ENCODE peak calls at places on chromosomes 6 and 20, in six cellular contexts. O is Right ventricle myocardium superior, E is cardiac fibroblast, Y is Caco-2, U is GM23338, F is iris pigment epithelial cell. Q is an unnamed sample.

GRCh38 chr20:14583413-14583812 is 246.0 kb upstream of the FLRT3 start:
- DNase-seq in O (no peak), E (no peak), Y (no peak), U (no peak), F (no peak), Q (no peak)

GRCh38 chr6:168302534-168302933 is 17.0 kb downstream of the DACT2 start:
- DNase-seq in O (no peak), E (no peak), Y (no peak), U (no peak), F (no peak), Q (no peak)

GRCh38 chr20:44111712-44112335 is 75.2 kb downstream of the JPH2 start:
- DNase-seq in O (no peak), E (peak), Y (peak), U (no peak), F (peak), Q (no peak)

GRCh38 chr6:163416640-163417253 is 2.2 kb downstream of the QKI start:
- DNase-seq in O (no peak), E (peak), Y (no peak), U (peak), F (peak), Q (no peak)

GRCh38 chr20:62208061-62208804 is 11.8 kb downstream of the HRH3 start:
- DNase-seq in O (no peak), E (no peak), Y (no peak), U (no peak), F (no peak), Q (peak)

GRCh38 chr6:152750694-152751093 is at the start of gene VIP:
- DNase-seq in O (no peak), E (peak), Y (no peak), U (peak), F (peak), Q (no peak)

GRCh38 chr6:68777956-68778355 is 142.9 kb downstream of the ADGRB3 start:
- DNase-seq in O (no peak), E (peak), Y (no peak), U (no peak), F (peak), Q (no peak)

GRCh38 chr6:170124150-170124549 is 166.7 kb downstream of the DLL1 start:
- DNase-seq in O (no peak), E (no peak), Y (no peak), U (no peak), F (no peak), Q (no peak)

GRCh38 chr20:32067234-32067821 is 15.3 kb downstream of the HCK start:
- DNase-seq in O (no peak), E (peak), Y (no peak), U (no peak), F (peak), Q (no peak)

GRCh38 chr6:1605822-1606532 is 3.7 kb upstream of the FOXC1 start:
- DNase-seq in O (no peak), E (no peak), Y (no peak), U (peak), F (no peak), Q (no peak)

GRCh38 chr6:132751306-132751705 is 6.4 kb downstream of the VNN2 start:
- DNase-seq in O (no peak), E (no peak), Y (no peak), U (no peak), F (no peak), Q (no peak)

GRCh38 chr6:13614126-13614925 is 809 bp upstream of the NOL7 start:
- DNase-seq in O (peak), E (peak), Y (peak), U (peak), F (peak), Q (peak)

GRCh38 chr6:133991096-133991593 is 38.1 kb downstream of the TBPL1 start:
- DNase-seq in O (no peak), E (peak), Y (no peak), U (no peak), F (peak), Q (no peak)

GRCh38 chr20:52457826-52458225 is 266.2 kb upstream of the ZFP64 start:
- DNase-seq in O (no peak), E (no peak), Y (no peak), U (no peak), F (no peak), Q (no peak)

GRCh38 chr6:21592953-21593352 is 598 bp upstream of the SOX4 start:
- DNase-seq in O (no peak), E (no peak), Y (no peak), U (no peak), F (no peak), Q (no peak)

GRCh38 chr20:61640846-61641245 is 388.8 kb downstream of the CDH4 start:
- DNase-seq in O (peak), E (no peak), Y (no peak), U (no peak), F (no peak), Q (peak)

GRCh38 chr6:27863962-27864905 is 48.0 kb downstream of the OR2B2 start:
- DNase-seq in O (peak), E (peak), Y (no peak), U (no peak), F (peak), Q (peak)

GRCh38 chr6:149474108-149474935 is 10.5 kb downstream of the ZC3H12D start:
- DNase-seq in O (no peak), E (no peak), Y (no peak), U (no peak), F (no peak), Q (no peak)

GRCh38 chr6:136012198-136012884 is 160.8 kb downstream of the PDE7B start:
- DNase-seq in O (no peak), E (peak), Y (no peak), U (no peak), F (peak), Q (no peak)

GRCh38 chr20:35615667-35616464 is at the start of gene SPAG4:
- DNase-seq in O (peak), E (peak), Y (peak), U (peak), F (peak), Q (peak)

GRCh38 chr6:106746660-106747059 is 117.3 kb downstream of the QRSL1 start:
- DNase-seq in O (no peak), E (peak), Y (no peak), U (no peak), F (peak), Q (no peak)

GRCh38 chr6:15089569-15090144 is 156.2 kb upstream of the JARID2 start:
- DNase-seq in O (peak), E (no peak), Y (no peak), U (no peak), F (no peak), Q (no peak)

GRCh38 chr6:167499161-167499660 is 174.3 kb downstream of the TTLL2 start:
- DNase-seq in O (no peak), E (no peak), Y (no peak), U (no peak), F (no peak), Q (no peak)

Q was measured in left ventricle myocardium superior.